ENCODE peak calls at places on chromosomes 1 and 21, in six cellular contexts. T, W, X, N, M and Z are unnamed samples. For H3K27me3 and H3K36me3, the result is how much of the 10 kb centered on the place peaks cover.

GRCh38 chr1:89552481-89553194 is 28.0 kb downstream of the LRRC8B start:
- DNase-seq in T (no peak), M (no peak), W (no peak), N (peak), X (no peak), Z (no peak)

GRCh38 chr1:154219511-154219910 is 1.2 kb upstream of the UBAP2L start:
- DNase-seq in W (peak), M (peak), X (no peak), N (peak), T (peak), Z (peak)

GRCh38 chr1:14924012-14924452 is 229.5 kb upstream of the TMEM51 start:
- DNase-seq in T (no peak), W (no peak), N (peak), X (peak), M (peak), Z (peak)

GRCh38 chr1:56821462-56821797 is 2.2 kb upstream of the FYB2 start:
- DNase-seq in X (no peak), T (no peak), W (no peak), N (no peak), M (peak), Z (peak)

GRCh38 chr1:209835782-209836298 is 8.1 kb downstream of the UTP25 start:
- DNase-seq in N (no peak), X (no peak), T (no peak), W (no peak), M (peak), Z (peak)

GRCh38 chr1:39144943-39145650 is 59.4 kb upstream of the MACF1 start:
- DNase-seq in X (no peak), W (no peak), N (no peak), T (no peak), M (peak), Z (no peak)

GRCh38 chr1:100076744-100077143 is 56.0 kb downstream of the SASS6 start:
- DNase-seq in T (no peak), X (no peak), M (no peak), W (no peak), N (no peak), Z (no peak)

GRCh38 chr1:183443025-183443424 is 24.8 kb upstream of the NMNAT2 start:
- DNase-seq in X (no peak), M (peak), N (no peak), W (no peak), T (no peak), Z (no peak)

GRCh38 chr1:152044386-152044785 is 7.6 kb upstream of the S100A11 start:
- DNase-seq in X (no peak), M (no peak), N (no peak), T (no peak), W (no peak), Z (peak)

GRCh38 chr1:47758341-47759237 is 238.6 kb downstream of the TRABD2B start:
- DNase-seq in T (no peak), W (no peak), N (peak), M (peak), X (no peak), Z (peak)

GRCh38 chr1:212974735-212975606 is 24.6 kb downstream of the VASH2 start:
- DNase-seq in X (no peak), T (no peak), W (peak), M (no peak), N (no peak), Z (no peak)

GRCh38 chr1:6209661-6210605 is 4.0 kb downstream of the RNF207 start:
- DNase-seq in M (no peak), X (peak), T (no peak), N (no peak), W (no peak), Z (no peak)

GRCh38 chr1:20875198-20875973 is 88.3 kb upstream of the HP1BP3 start:
- DNase-seq in M (no peak), W (no peak), X (no peak), N (no peak), T (no peak), Z (no peak)

GRCh38 chr1:16017461-16018303 is at the start of gene HSPB7:
- DNase-seq in M (peak), X (peak), N (peak), T (peak), W (no peak), Z (peak)

GRCh38 chr1:79575424-79575823 is 568.9 kb upstream of the ADGRL4 start:
- DNase-seq in W (no peak), T (no peak), M (no peak), X (no peak), N (no peak), Z (no peak)

GRCh38 chr1:172588296-172589291 is 55.6 kb downstream of the SUCO start:
- DNase-seq in X (no peak), N (no peak), T (no peak), W (no peak), M (peak), Z (peak)

GRCh38 chr21:28805885-28806284 is 186.8 kb downstream of the LTN1 start:
- DNase-seq in X (no peak), N (peak), M (peak), T (peak), W (no peak), Z (peak)

GRCh38 chr1:180911640-180912161 is 996 bp upstream of the KIAA1614 start:
- DNase-seq in M (peak), W (no peak), N (no peak), T (no peak), X (no peak), Z (peak)

GRCh38 chr21:46117586-46118304 is 19.8 kb downstream of the COL6A2 start:
- DNase-seq in M (no peak), W (no peak), N (no peak), T (no peak), X (no peak), Z (no peak)

GRCh38 chr1:26529655-26530539 is at the start of gene RPS6KA1:
- DNase-seq in X (peak), W (peak), T (no peak), N (no peak), M (peak), Z (peak)

GRCh38 chr1:2166254-2166653 is 28.3 kb downstream of the FAAP20 start:
- DNase-seq in X (no peak), M (no peak), W (no peak), N (no peak), T (no peak), Z (no peak)

GRCh38 chr1:2166695-2167094 is 27.9 kb downstream of the FAAP20 start:
- DNase-seq in T (no peak), W (no peak), X (no peak), N (no peak), M (no peak), Z (no peak)

GRCh38 chr1:2165636-2166035 is 28.9 kb downstream of the FAAP20 start:
- DNase-seq in W (no peak), M (no peak), T (no peak), N (no peak), X (peak), Z (no peak)

GRCh38 chr1:2160691-2161320 is 33.8 kb downstream of the FAAP20 start:
- DNase-seq in T (no peak), W (no peak), M (no peak), N (no peak), X (no peak), Z (no peak)

GRCh38 chr1:2163205-2163604 is 31.4 kb downstream of the FAAP20 start:
- DNase-seq in W (no peak), N (no peak), X (no peak), M (no peak), T (no peak), Z (no peak)
- H3K27me3 ChIP-seq in W (under half), N (under half), X (under half), M (under half), T (under half), Z (under half)

DNA sequence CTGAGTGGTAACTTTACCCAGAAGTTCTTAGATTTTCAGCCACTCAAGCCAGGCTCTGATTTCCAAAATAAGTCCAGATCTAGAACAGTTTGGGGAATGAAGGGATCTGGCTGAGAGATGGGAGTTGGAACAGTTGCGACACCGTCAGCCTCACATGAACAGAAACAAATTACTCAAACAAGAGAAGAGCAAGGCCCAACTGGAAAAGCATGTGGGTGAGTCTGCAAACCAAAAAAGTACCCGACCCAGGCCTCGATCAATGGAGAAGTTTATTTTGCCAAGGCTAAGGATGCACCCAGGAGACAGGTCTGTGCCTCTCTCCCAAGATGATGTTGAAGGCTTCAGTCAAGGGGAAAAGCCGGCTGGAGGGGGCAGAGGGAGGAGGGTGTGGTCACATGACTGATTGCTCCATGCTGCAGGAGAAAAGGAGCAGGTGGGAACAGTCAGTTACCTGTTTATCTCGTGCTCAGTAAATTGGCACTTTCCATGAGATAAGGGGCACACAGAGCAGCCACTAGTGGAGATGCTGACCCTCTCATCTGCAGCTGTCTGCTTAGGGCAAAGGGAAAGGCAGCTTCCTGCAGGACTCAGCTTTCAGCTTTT is 42.3 kb downstream of the KRTAP10-1 start:
- DNase-seq in X (no peak), T (peak), N (peak), W (no peak), M (no peak), Z (peak)
- H3K36me3 ChIP-seq in X (under half), T (under half), N (under half), W (under half), M (under half), Z (under half)

DNA sequence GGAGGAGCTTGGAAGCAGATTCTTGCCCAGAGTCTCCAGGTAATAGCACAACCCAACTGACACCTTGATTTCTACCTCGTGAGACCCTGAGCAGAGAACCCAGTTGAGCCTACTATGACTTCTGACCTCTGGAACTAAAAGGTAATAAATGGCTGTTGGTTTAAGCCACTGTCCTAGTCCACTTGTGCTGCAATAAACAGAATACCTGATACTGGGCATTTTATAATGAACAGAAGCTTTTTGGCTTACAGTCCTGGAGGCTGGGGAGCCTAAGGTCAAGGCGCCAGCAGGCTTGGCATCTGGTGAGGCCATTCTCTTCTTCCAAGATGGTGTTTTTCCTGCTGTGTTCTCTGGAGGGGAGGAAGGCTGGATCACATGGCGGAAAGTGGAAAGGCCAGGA is 39.9 kb upstream of the TP53BP2 start:
- DNase-seq in N (no peak), T (no peak), W (no peak), M (no peak), X (no peak), Z (no peak)
- H3K27me3 ChIP-seq in N (under half), T (under half), W (under half), M (under half), X (under half), Z (under half)

DNA sequence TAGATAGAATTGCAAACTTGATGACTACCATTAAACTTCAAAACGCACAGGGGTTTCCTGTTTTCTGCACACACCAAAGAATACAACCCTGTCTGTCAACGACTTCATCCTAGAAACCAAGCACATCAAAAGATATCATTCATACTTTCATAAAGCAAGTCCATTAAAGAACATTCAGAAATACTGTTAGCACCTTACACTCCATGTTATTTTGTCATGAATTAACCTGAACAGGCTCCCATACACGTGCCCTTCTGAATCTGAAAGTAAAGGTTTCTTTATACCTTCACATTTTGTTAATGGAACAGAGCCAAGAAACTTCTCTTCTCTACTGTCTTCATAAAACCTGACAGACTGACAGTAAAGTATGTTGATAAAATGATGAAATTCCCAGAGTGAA is 46.1 kb downstream of the PUM1 start:
- DNase-seq in T (no peak), N (no peak), W (no peak), X (no peak), M (no peak), Z (no peak)
- H3K36me3 ChIP-seq in T (under half), N (under half), W (under half), X (under half), M (under half), Z (under half)

GRCh38 chr1:110065841-110066240 is 4.6 kb downstream of the ALX3 start:
- DNase-seq in N (no peak), W (no peak), T (no peak), X (no peak), M (no peak), Z (no peak)

GRCh38 chr1:110069302-110070281 is 880 bp downstream of the ALX3 start:
- DNase-seq in T (no peak), M (no peak), N (no peak), X (peak), W (no peak), Z (peak)

GRCh38 chr1:110067957-110068645 is 2.4 kb downstream of the ALX3 start:
- DNase-seq in N (no peak), X (peak), W (no peak), T (no peak), M (no peak), Z (peak)

GRCh38 chr1:110068646-110069301 is 1.7 kb downstream of the ALX3 start:
- DNase-seq in N (no peak), M (no peak), W (no peak), T (no peak), X (peak), Z (peak)

DNA sequence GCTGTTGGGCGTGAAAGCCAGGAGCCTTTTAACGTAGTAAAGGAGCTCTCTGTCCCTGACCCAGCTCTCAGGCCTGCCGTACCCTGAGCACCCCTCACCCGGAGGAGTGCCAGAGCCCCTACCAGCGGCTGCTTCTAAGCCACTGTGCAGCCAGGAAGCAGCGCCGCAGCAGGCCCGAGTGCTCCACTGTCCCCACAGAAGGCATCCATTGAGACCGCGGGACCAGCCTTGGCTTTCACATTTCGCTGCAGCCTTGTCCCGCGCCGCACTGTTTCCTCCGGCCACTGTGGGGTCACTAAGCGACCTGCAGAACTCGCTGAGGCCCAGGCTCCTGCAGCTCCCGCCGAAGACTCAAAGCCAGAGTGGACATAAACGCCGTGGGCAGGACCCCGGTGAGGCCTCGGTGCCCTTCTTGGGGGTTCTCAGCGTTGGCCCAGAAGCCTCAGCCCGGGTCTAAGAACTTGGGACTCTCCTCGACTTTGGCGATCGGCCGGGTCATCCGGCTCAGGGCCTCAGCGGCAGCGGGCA is 3.0 kb downstream of the ALX3 start:
- DNase-seq in T (no peak), M (no peak), X (peak), W (no peak), N (no peak), Z (peak)
- H3K27me3 ChIP-seq in T (under half), M (half or more), X (half or more), W (under half), N (half or more), Z (half or more)

DNA sequence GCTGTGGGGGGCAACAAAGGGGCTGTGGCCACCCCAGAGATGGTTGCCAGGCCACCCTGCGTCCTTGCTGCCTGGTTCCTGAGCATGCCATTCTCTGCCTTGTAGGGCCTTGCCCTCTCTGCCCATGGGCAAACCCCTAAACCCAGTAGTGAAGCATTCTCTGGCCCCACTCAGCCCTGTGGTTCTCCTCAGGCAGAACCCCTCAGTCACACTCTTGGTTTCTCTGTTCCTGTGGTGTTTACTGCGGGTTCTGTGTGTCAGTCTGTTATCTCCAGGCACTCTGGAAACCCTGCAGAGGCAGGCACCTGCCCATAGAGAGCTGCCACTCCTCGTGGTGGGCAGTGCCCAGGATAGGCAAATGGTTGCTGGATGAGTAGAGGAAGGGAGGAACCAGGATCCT is 41.1 kb upstream of the IL19 start:
- DNase-seq in N (no peak), X (no peak), T (no peak), W (no peak), M (no peak), Z (no peak)
- H3K36me3 ChIP-seq in N (half or more), X (under half), T (under half), W (under half), M (under half), Z (under half)

DNA sequence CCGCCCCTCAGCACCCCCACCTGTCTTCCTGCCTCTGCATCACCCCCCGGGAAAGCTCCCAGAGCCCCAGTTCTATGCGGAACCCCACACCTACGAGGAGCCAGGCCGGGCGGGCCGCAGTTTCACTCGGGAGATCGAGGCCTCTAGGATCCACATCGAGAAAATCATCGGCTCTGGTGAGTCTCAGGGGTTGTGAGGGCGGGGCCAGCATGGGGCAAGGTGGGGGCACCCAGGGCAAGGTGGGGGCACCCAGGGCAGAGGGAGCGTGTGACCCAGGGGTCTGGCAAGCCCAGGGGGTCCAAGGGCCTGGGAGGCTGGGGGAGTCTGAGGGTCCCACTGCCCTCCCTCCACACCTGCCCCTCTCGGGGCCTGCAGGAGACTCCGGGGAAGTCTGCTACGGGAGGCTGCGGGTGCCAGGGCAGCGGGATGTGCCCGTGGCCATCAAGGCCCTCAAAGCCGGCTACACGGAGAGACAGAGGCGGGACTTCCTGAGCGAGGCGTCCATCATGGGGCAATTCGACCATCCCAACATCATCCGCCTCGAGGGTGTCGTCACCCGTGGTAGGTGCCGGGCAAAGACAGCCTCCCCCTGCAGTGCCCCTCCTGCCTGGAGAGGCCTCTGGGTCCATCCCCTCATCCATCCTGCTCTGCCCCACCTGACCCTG is 34.1 kb downstream of the EPHA8 start:
- DNase-seq in N (no peak), W (no peak), X (no peak), M (no peak), T (no peak), Z (no peak)
- H3K27me3 ChIP-seq in N (half or more), W (under half), X (under half), M (under half), T (under half), Z (under half)

GRCh38 chr1:54337034-54337433 is 69.2 kb downstream of the SSBP3 start:
- DNase-seq in W (no peak), M (no peak), N (no peak), X (no peak), T (no peak), Z (no peak)
- H3K36me3 ChIP-seq in W (under half), M (under half), N (under half), X (under half), T (under half), Z (under half)

GRCh38 chr1:160716013-160716412 is 4.4 kb upstream of the CD48 start:
- DNase-seq in N (no peak), T (no peak), X (no peak), M (no peak), W (no peak), Z (no peak)
- H3K27me3 ChIP-seq in N (under half), T (under half), X (under half), M (under half), W (under half), Z (under half)

DNA sequence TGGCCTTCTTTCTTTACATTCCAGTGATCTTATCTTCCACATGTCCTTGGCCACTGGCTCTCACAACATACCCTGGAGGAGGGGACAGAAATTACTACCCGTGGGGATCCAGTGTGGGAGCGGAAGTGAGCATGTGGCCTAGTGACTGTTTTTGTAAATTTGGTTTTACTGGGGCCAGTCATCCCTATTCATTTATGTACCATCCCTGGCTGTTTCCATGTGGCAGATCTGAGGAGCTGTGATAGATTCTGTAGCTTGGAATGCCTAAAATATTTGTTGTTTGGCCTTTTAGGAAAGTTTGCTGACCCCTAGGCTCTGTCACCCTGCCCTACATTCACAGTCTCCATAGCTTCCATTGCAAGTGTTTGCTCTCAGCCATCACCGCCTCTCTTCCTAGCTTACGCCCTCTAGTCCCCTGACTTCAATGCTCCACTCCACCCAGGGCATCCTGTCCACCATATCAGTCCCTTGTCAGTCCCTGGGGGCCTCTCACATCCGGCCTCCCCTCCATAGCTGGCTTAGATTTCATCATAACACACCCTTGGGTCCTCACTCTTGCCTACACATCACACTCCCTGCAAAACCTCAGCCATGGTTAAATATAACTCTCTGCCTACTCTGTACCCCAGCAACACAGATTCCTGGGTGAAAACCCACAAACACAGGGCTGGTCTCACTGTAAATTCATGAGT is 25.8 kb downstream of the DHCR24 start:
- DNase-seq in M (no peak), N (no peak), X (no peak), W (no peak), T (no peak), Z (peak)
- H3K36me3 ChIP-seq in M (under half), N (under half), X (under half), W (under half), T (under half), Z (under half)